ENCODE peak calls at places on chromosomes 5 and 9, in eight cellular contexts. One of them, this sample, is unnamed.

GRCh38 chr9:122099271-122099869 is 6.3 kb upstream of the TTLL11 start:
- DNase-seq in HEK293T: peak; percentile 81
- DNase-seq in activated CD8-positive, alpha-beta memory T cell treated with anti-CD3 and anti-CD28 coated beads, Interleukin-2, amount 50 U/mL, for 48 hours: peak; percentile 92
- DNase-seq in DMS79 treated with DMSO at 0.1 percent for 48 hours: peak; percentile 72
- DNase-seq in HCEC 1CT: peak; percentile 58
- DNase-seq in activated T-helper 2 cell treated with anti-CD3 and anti-CD28 coated beads, Interferon-gamma antibody, Interleukin-2, Interleukin-4, amounts not matched to agents 10 μg/mL and 5 μg/mL and 100 μg/mL, durations not matched to agents 14 hours and 24 hours and 36 hours: peak; percentile 54
- DNase-seq in renal cortical epithelial cell: peak; percentile 61
- DNase-seq in C1 segment of cervical spinal cord: peak; percentile 49
- DNase-seq in this sample: peak; percentile 90

GRCh38 chr9:107944387-107944786 is 454.8 kb upstream of the KLF4 start:
- DNase-seq in HCEC 1CT: no peak
- DNase-seq in DMS79 treated with DMSO at 0.1 percent for 48 hours: no peak
- DNase-seq in renal cortical epithelial cell: no peak
- DNase-seq in HEK293T: no peak
- DNase-seq in C1 segment of cervical spinal cord: no peak
- DNase-seq in activated CD8-positive, alpha-beta memory T cell treated with anti-CD3 and anti-CD28 coated beads, Interleukin-2, amount 50 U/mL, for 48 hours: no peak
- DNase-seq in activated T-helper 2 cell treated with anti-CD3 and anti-CD28 coated beads, Interferon-gamma antibody, Interleukin-2, Interleukin-4, amounts not matched to agents 10 μg/mL and 5 μg/mL and 100 μg/mL, durations not matched to agents 14 hours and 24 hours and 36 hours: no peak
- DNase-seq in this sample: no peak

GRCh38 chr5:29231153-29231552 is 1962.3 kb upstream of the CDH6 start:
- DNase-seq in activated CD8-positive, alpha-beta memory T cell treated with anti-CD3 and anti-CD28 coated beads, Interleukin-2, amount 50 U/mL, for 48 hours: no peak
- DNase-seq in C1 segment of cervical spinal cord: no peak
- DNase-seq in HCEC 1CT: no peak
- DNase-seq in HEK293T: no peak
- DNase-seq in renal cortical epithelial cell: no peak
- DNase-seq in activated T-helper 2 cell treated with anti-CD3 and anti-CD28 coated beads, Interferon-gamma antibody, Interleukin-2, Interleukin-4, amounts not matched to agents 10 μg/mL and 5 μg/mL and 100 μg/mL, durations not matched to agents 14 hours and 24 hours and 36 hours: no peak
- DNase-seq in DMS79 treated with DMSO at 0.1 percent for 48 hours: no peak
- DNase-seq in this sample: no peak

GRCh38 chr9:100561256-100561655 is 16.6 kb upstream of the CAVIN4 start:
- DNase-seq in HEK293T: no peak
- DNase-seq in DMS79 treated with DMSO at 0.1 percent for 48 hours: no peak
- DNase-seq in renal cortical epithelial cell: peak; percentile 51
- DNase-seq in activated T-helper 2 cell treated with anti-CD3 and anti-CD28 coated beads, Interferon-gamma antibody, Interleukin-2, Interleukin-4, amounts not matched to agents 10 μg/mL and 5 μg/mL and 100 μg/mL, durations not matched to agents 14 hours and 24 hours and 36 hours: no peak
- DNase-seq in HCEC 1CT: no peak
- DNase-seq in activated CD8-positive, alpha-beta memory T cell treated with anti-CD3 and anti-CD28 coated beads, Interleukin-2, amount 50 U/mL, for 48 hours: no peak
- DNase-seq in C1 segment of cervical spinal cord: no peak
- DNase-seq in this sample: no peak

GRCh38 chr5:44002381-44002901 is 386.8 kb downstream of the FGF10 start:
- DNase-seq in HCEC 1CT: no peak
- DNase-seq in DMS79 treated with DMSO at 0.1 percent for 48 hours: no peak
- DNase-seq in HEK293T: no peak
- DNase-seq in activated CD8-positive, alpha-beta memory T cell treated with anti-CD3 and anti-CD28 coated beads, Interleukin-2, amount 50 U/mL, for 48 hours: no peak
- DNase-seq in renal cortical epithelial cell: peak; percentile 68
- DNase-seq in activated T-helper 2 cell treated with anti-CD3 and anti-CD28 coated beads, Interferon-gamma antibody, Interleukin-2, Interleukin-4, amounts not matched to agents 10 μg/mL and 5 μg/mL and 100 μg/mL, durations not matched to agents 14 hours and 24 hours and 36 hours: no peak
- DNase-seq in C1 segment of cervical spinal cord: no peak
- DNase-seq in this sample: no peak

GRCh38 chr9:137275937-137276756 is 1.4 kb upstream of the TOR4A start:
- DNase-seq in activated CD8-positive, alpha-beta memory T cell treated with anti-CD3 and anti-CD28 coated beads, Interleukin-2, amount 50 U/mL, for 48 hours: no peak
- DNase-seq in DMS79 treated with DMSO at 0.1 percent for 48 hours: no peak
- DNase-seq in renal cortical epithelial cell: no peak
- DNase-seq in HEK293T: no peak
- DNase-seq in C1 segment of cervical spinal cord: no peak
- DNase-seq in HCEC 1CT: no peak
- DNase-seq in activated T-helper 2 cell treated with anti-CD3 and anti-CD28 coated beads, Interferon-gamma antibody, Interleukin-2, Interleukin-4, amounts not matched to agents 10 μg/mL and 5 μg/mL and 100 μg/mL, durations not matched to agents 14 hours and 24 hours and 36 hours: no peak
- DNase-seq in this sample: no peak

GRCh38 chr9:78023003-78023741 is 8.4 kb downstream of the GNAQ start:
- DNase-seq in C1 segment of cervical spinal cord: no peak
- DNase-seq in HCEC 1CT: peak; percentile 92
- DNase-seq in activated CD8-positive, alpha-beta memory T cell treated with anti-CD3 and anti-CD28 coated beads, Interleukin-2, amount 50 U/mL, for 48 hours: no peak
- DNase-seq in HEK293T: no peak
- DNase-seq in DMS79 treated with DMSO at 0.1 percent for 48 hours: no peak
- DNase-seq in renal cortical epithelial cell: peak; percentile 100
- DNase-seq in activated T-helper 2 cell treated with anti-CD3 and anti-CD28 coated beads, Interferon-gamma antibody, Interleukin-2, Interleukin-4, amounts not matched to agents 10 μg/mL and 5 μg/mL and 100 μg/mL, durations not matched to agents 14 hours and 24 hours and 36 hours: no peak
- DNase-seq in this sample: peak; percentile 84

GRCh38 chr5:89756955-89757354 is 652.6 kb downstream of the CETN3 start:
- DNase-seq in activated CD8-positive, alpha-beta memory T cell treated with anti-CD3 and anti-CD28 coated beads, Interleukin-2, amount 50 U/mL, for 48 hours: no peak
- DNase-seq in HEK293T: no peak
- DNase-seq in C1 segment of cervical spinal cord: no peak
- DNase-seq in renal cortical epithelial cell: no peak
- DNase-seq in activated T-helper 2 cell treated with anti-CD3 and anti-CD28 coated beads, Interferon-gamma antibody, Interleukin-2, Interleukin-4, amounts not matched to agents 10 μg/mL and 5 μg/mL and 100 μg/mL, durations not matched to agents 14 hours and 24 hours and 36 hours: no peak
- DNase-seq in DMS79 treated with DMSO at 0.1 percent for 48 hours: no peak
- DNase-seq in HCEC 1CT: peak; percentile 82
- DNase-seq in this sample: no peak

GRCh38 chr9:91282292-91282691 is 79.4 kb downstream of the AUH start:
- DNase-seq in C1 segment of cervical spinal cord: no peak
- DNase-seq in activated CD8-positive, alpha-beta memory T cell treated with anti-CD3 and anti-CD28 coated beads, Interleukin-2, amount 50 U/mL, for 48 hours: no peak
- DNase-seq in HEK293T: no peak
- DNase-seq in HCEC 1CT: peak; percentile 37
- DNase-seq in renal cortical epithelial cell: no peak
- DNase-seq in DMS79 treated with DMSO at 0.1 percent for 48 hours: no peak
- DNase-seq in activated T-helper 2 cell treated with anti-CD3 and anti-CD28 coated beads, Interferon-gamma antibody, Interleukin-2, Interleukin-4, amounts not matched to agents 10 μg/mL and 5 μg/mL and 100 μg/mL, durations not matched to agents 14 hours and 24 hours and 36 hours: no peak
- DNase-seq in this sample: no peak

GRCh38 chr5:148750614-148751013 is 75.8 kb upstream of the ADRB2 start:
- DNase-seq in renal cortical epithelial cell: no peak
- DNase-seq in DMS79 treated with DMSO at 0.1 percent for 48 hours: no peak
- DNase-seq in HCEC 1CT: no peak
- DNase-seq in HEK293T: no peak
- DNase-seq in activated T-helper 2 cell treated with anti-CD3 and anti-CD28 coated beads, Interferon-gamma antibody, Interleukin-2, Interleukin-4, amounts not matched to agents 10 μg/mL and 5 μg/mL and 100 μg/mL, durations not matched to agents 14 hours and 24 hours and 36 hours: no peak
- DNase-seq in C1 segment of cervical spinal cord: no peak
- DNase-seq in activated CD8-positive, alpha-beta memory T cell treated with anti-CD3 and anti-CD28 coated beads, Interleukin-2, amount 50 U/mL, for 48 hours: no peak
- DNase-seq in this sample: no peak

GRCh38 chr9:85401998-85402397 is 339.8 kb downstream of the AGTPBP1 start:
- DNase-seq in renal cortical epithelial cell: peak; percentile 83
- DNase-seq in DMS79 treated with DMSO at 0.1 percent for 48 hours: no peak
- DNase-seq in HCEC 1CT: no peak
- DNase-seq in activated CD8-positive, alpha-beta memory T cell treated with anti-CD3 and anti-CD28 coated beads, Interleukin-2, amount 50 U/mL, for 48 hours: no peak
- DNase-seq in C1 segment of cervical spinal cord: no peak
- DNase-seq in activated T-helper 2 cell treated with anti-CD3 and anti-CD28 coated beads, Interferon-gamma antibody, Interleukin-2, Interleukin-4, amounts not matched to agents 10 μg/mL and 5 μg/mL and 100 μg/mL, durations not matched to agents 14 hours and 24 hours and 36 hours: no peak
- DNase-seq in HEK293T: no peak
- DNase-seq in this sample: no peak

GRCh38 chr9:32554107-32554506 is 1.7 kb upstream of the TOPORS start:
- DNase-seq in HCEC 1CT: no peak
- DNase-seq in DMS79 treated with DMSO at 0.1 percent for 48 hours: no peak
- DNase-seq in HEK293T: no peak
- DNase-seq in C1 segment of cervical spinal cord: no peak
- DNase-seq in activated T-helper 2 cell treated with anti-CD3 and anti-CD28 coated beads, Interferon-gamma antibody, Interleukin-2, Interleukin-4, amounts not matched to agents 10 μg/mL and 5 μg/mL and 100 μg/mL, durations not matched to agents 14 hours and 24 hours and 36 hours: no peak
- DNase-seq in renal cortical epithelial cell: no peak
- DNase-seq in activated CD8-positive, alpha-beta memory T cell treated with anti-CD3 and anti-CD28 coated beads, Interleukin-2, amount 50 U/mL, for 48 hours: no peak
- DNase-seq in this sample: no peak

GRCh38 chr5:97026721-97027120 is 90.8 kb downstream of the LNPEP start:
- DNase-seq in C1 segment of cervical spinal cord: no peak
- DNase-seq in renal cortical epithelial cell: peak; percentile 82
- DNase-seq in HCEC 1CT: no peak
- DNase-seq in activated CD8-positive, alpha-beta memory T cell treated with anti-CD3 and anti-CD28 coated beads, Interleukin-2, amount 50 U/mL, for 48 hours: no peak
- DNase-seq in activated T-helper 2 cell treated with anti-CD3 and anti-CD28 coated beads, Interferon-gamma antibody, Interleukin-2, Interleukin-4, amounts not matched to agents 10 μg/mL and 5 μg/mL and 100 μg/mL, durations not matched to agents 14 hours and 24 hours and 36 hours: no peak
- DNase-seq in DMS79 treated with DMSO at 0.1 percent for 48 hours: no peak
- DNase-seq in HEK293T: no peak
- DNase-seq in this sample: no peak

GRCh38 chr5:50667079-50667652 is 729 bp downstream of the PARP8 start:
- DNase-seq in HCEC 1CT: peak; percentile 42
- DNase-seq in DMS79 treated with DMSO at 0.1 percent for 48 hours: peak; percentile 42
- DNase-seq in activated CD8-positive, alpha-beta memory T cell treated with anti-CD3 and anti-CD28 coated beads, Interleukin-2, amount 50 U/mL, for 48 hours: no peak
- DNase-seq in renal cortical epithelial cell: no peak
- DNase-seq in activated T-helper 2 cell treated with anti-CD3 and anti-CD28 coated beads, Interferon-gamma antibody, Interleukin-2, Interleukin-4, amounts not matched to agents 10 μg/mL and 5 μg/mL and 100 μg/mL, durations not matched to agents 14 hours and 24 hours and 36 hours: no peak
- DNase-seq in C1 segment of cervical spinal cord: no peak
- DNase-seq in HEK293T: peak; percentile 22
- DNase-seq in this sample: no peak

GRCh38 chr9:20569525-20569924 is 52.8 kb downstream of the MLLT3 start:
- DNase-seq in activated CD8-positive, alpha-beta memory T cell treated with anti-CD3 and anti-CD28 coated beads, Interleukin-2, amount 50 U/mL, for 48 hours: no peak
- DNase-seq in HEK293T: no peak
- DNase-seq in HCEC 1CT: no peak
- DNase-seq in C1 segment of cervical spinal cord: no peak
- DNase-seq in activated T-helper 2 cell treated with anti-CD3 and anti-CD28 coated beads, Interferon-gamma antibody, Interleukin-2, Interleukin-4, amounts not matched to agents 10 μg/mL and 5 μg/mL and 100 μg/mL, durations not matched to agents 14 hours and 24 hours and 36 hours: no peak
- DNase-seq in DMS79 treated with DMSO at 0.1 percent for 48 hours: no peak
- DNase-seq in renal cortical epithelial cell: no peak
- DNase-seq in this sample: no peak

GRCh38 chr5:141904551-141904950 is 19.1 kb upstream of the DELE1 start:
- DNase-seq in activated CD8-positive, alpha-beta memory T cell treated with anti-CD3 and anti-CD28 coated beads, Interleukin-2, amount 50 U/mL, for 48 hours: no peak
- DNase-seq in HEK293T: no peak
- DNase-seq in C1 segment of cervical spinal cord: no peak
- DNase-seq in HCEC 1CT: no peak
- DNase-seq in activated T-helper 2 cell treated with anti-CD3 and anti-CD28 coated beads, Interferon-gamma antibody, Interleukin-2, Interleukin-4, amounts not matched to agents 10 μg/mL and 5 μg/mL and 100 μg/mL, durations not matched to agents 14 hours and 24 hours and 36 hours: no peak
- DNase-seq in DMS79 treated with DMSO at 0.1 percent for 48 hours: no peak
- DNase-seq in renal cortical epithelial cell: peak; percentile 87
- DNase-seq in this sample: no peak

GRCh38 chr5:149605998-149606721 is 24.9 kb downstream of the ARHGEF37 start:
- DNase-seq in C1 segment of cervical spinal cord: no peak
- DNase-seq in activated CD8-positive, alpha-beta memory T cell treated with anti-CD3 and anti-CD28 coated beads, Interleukin-2, amount 50 U/mL, for 48 hours: no peak
- DNase-seq in HEK293T: no peak
- DNase-seq in renal cortical epithelial cell: peak; percentile 90
- DNase-seq in activated T-helper 2 cell treated with anti-CD3 and anti-CD28 coated beads, Interferon-gamma antibody, Interleukin-2, Interleukin-4, amounts not matched to agents 10 μg/mL and 5 μg/mL and 100 μg/mL, durations not matched to agents 14 hours and 24 hours and 36 hours: no peak
- DNase-seq in DMS79 treated with DMSO at 0.1 percent for 48 hours: no peak
- DNase-seq in HCEC 1CT: peak; percentile 69
- DNase-seq in this sample: no peak

GRCh38 chr5:41908374-41909079 is 4.4 kb downstream of the RIMOC1 start:
- DNase-seq in activated T-helper 2 cell treated with anti-CD3 and anti-CD28 coated beads, Interferon-gamma antibody, Interleukin-2, Interleukin-4, amounts not matched to agents 10 μg/mL and 5 μg/mL and 100 μg/mL, durations not matched to agents 14 hours and 24 hours and 36 hours: no peak
- DNase-seq in HEK293T: no peak
- DNase-seq in renal cortical epithelial cell: peak; percentile 75
- DNase-seq in C1 segment of cervical spinal cord: no peak
- DNase-seq in activated CD8-positive, alpha-beta memory T cell treated with anti-CD3 and anti-CD28 coated beads, Interleukin-2, amount 50 U/mL, for 48 hours: no peak
- DNase-seq in DMS79 treated with DMSO at 0.1 percent for 48 hours: no peak
- DNase-seq in HCEC 1CT: peak; percentile 77
- DNase-seq in this sample: no peak

GRCh38 chr9:107760469-107761242 is 271.1 kb upstream of the KLF4 start:
- DNase-seq in activated CD8-positive, alpha-beta memory T cell treated with anti-CD3 and anti-CD28 coated beads, Interleukin-2, amount 50 U/mL, for 48 hours: no peak
- DNase-seq in C1 segment of cervical spinal cord: no peak
- DNase-seq in DMS79 treated with DMSO at 0.1 percent for 48 hours: no peak
- DNase-seq in HEK293T: no peak
- DNase-seq in activated T-helper 2 cell treated with anti-CD3 and anti-CD28 coated beads, Interferon-gamma antibody, Interleukin-2, Interleukin-4, amounts not matched to agents 10 μg/mL and 5 μg/mL and 100 μg/mL, durations not matched to agents 14 hours and 24 hours and 36 hours: no peak
- DNase-seq in HCEC 1CT: no peak
- DNase-seq in renal cortical epithelial cell: no peak
- DNase-seq in this sample: peak; percentile 77

GRCh38 chr5:133265720-133266575 is 214.1 kb downstream of the HSPA4 start:
- DNase-seq in activated T-helper 2 cell treated with anti-CD3 and anti-CD28 coated beads, Interferon-gamma antibody, Interleukin-2, Interleukin-4, amounts not matched to agents 10 μg/mL and 5 μg/mL and 100 μg/mL, durations not matched to agents 14 hours and 24 hours and 36 hours: no peak
- DNase-seq in renal cortical epithelial cell: peak; percentile 31
- DNase-seq in activated CD8-positive, alpha-beta memory T cell treated with anti-CD3 and anti-CD28 coated beads, Interleukin-2, amount 50 U/mL, for 48 hours: no peak
- DNase-seq in HCEC 1CT: no peak
- DNase-seq in HEK293T: no peak
- DNase-seq in DMS79 treated with DMSO at 0.1 percent for 48 hours: no peak
- DNase-seq in C1 segment of cervical spinal cord: no peak
- DNase-seq in this sample: no peak

GRCh38 chr9:70477146-70477745 is 62.8 kb upstream of the KLF9 start:
- DNase-seq in C1 segment of cervical spinal cord: no peak
- DNase-seq in DMS79 treated with DMSO at 0.1 percent for 48 hours: no peak
- DNase-seq in renal cortical epithelial cell: peak; percentile 95
- DNase-seq in activated T-helper 2 cell treated with anti-CD3 and anti-CD28 coated beads, Interferon-gamma antibody, Interleukin-2, Interleukin-4, amounts not matched to agents 10 μg/mL and 5 μg/mL and 100 μg/mL, durations not matched to agents 14 hours and 24 hours and 36 hours: no peak
- DNase-seq in HCEC 1CT: peak; percentile 44
- DNase-seq in activated CD8-positive, alpha-beta memory T cell treated with anti-CD3 and anti-CD28 coated beads, Interleukin-2, amount 50 U/mL, for 48 hours: no peak
- DNase-seq in HEK293T: no peak
- DNase-seq in this sample: no peak

GRCh38 chr9:79895232-79895631 is 323.5 kb downstream of the TLE4 start:
- DNase-seq in renal cortical epithelial cell: no peak
- DNase-seq in activated T-helper 2 cell treated with anti-CD3 and anti-CD28 coated beads, Interferon-gamma antibody, Interleukin-2, Interleukin-4, amounts not matched to agents 10 μg/mL and 5 μg/mL and 100 μg/mL, durations not matched to agents 14 hours and 24 hours and 36 hours: no peak
- DNase-seq in C1 segment of cervical spinal cord: no peak
- DNase-seq in DMS79 treated with DMSO at 0.1 percent for 48 hours: no peak
- DNase-seq in HCEC 1CT: no peak
- DNase-seq in HEK293T: peak; percentile 68
- DNase-seq in activated CD8-positive, alpha-beta memory T cell treated with anti-CD3 and anti-CD28 coated beads, Interleukin-2, amount 50 U/mL, for 48 hours: no peak
- DNase-seq in this sample: no peak

GRCh38 chr5:17132444-17133083 is 84.9 kb upstream of the BASP1 start:
- DNase-seq in HCEC 1CT: peak; percentile 37
- DNase-seq in activated T-helper 2 cell treated with anti-CD3 and anti-CD28 coated beads, Interferon-gamma antibody, Interleukin-2, Interleukin-4, amounts not matched to agents 10 μg/mL and 5 μg/mL and 100 μg/mL, durations not matched to agents 14 hours and 24 hours and 36 hours: no peak
- DNase-seq in C1 segment of cervical spinal cord: no peak
- DNase-seq in renal cortical epithelial cell: peak; percentile 35
- DNase-seq in activated CD8-positive, alpha-beta memory T cell treated with anti-CD3 and anti-CD28 coated beads, Interleukin-2, amount 50 U/mL, for 48 hours: no peak
- DNase-seq in HEK293T: peak; percentile 43
- DNase-seq in DMS79 treated with DMSO at 0.1 percent for 48 hours: no peak
- DNase-seq in this sample: peak; percentile 47

GRCh38 chr5:41432481-41433253 is 77.7 kb downstream of the PLCXD3 start:
- DNase-seq in DMS79 treated with DMSO at 0.1 percent for 48 hours: no peak
- DNase-seq in activated T-helper 2 cell treated with anti-CD3 and anti-CD28 coated beads, Interferon-gamma antibody, Interleukin-2, Interleukin-4, amounts not matched to agents 10 μg/mL and 5 μg/mL and 100 μg/mL, durations not matched to agents 14 hours and 24 hours and 36 hours: no peak
- DNase-seq in C1 segment of cervical spinal cord: no peak
- DNase-seq in activated CD8-positive, alpha-beta memory T cell treated with anti-CD3 and anti-CD28 coated beads, Interleukin-2, amount 50 U/mL, for 48 hours: no peak
- DNase-seq in HCEC 1CT: no peak
- DNase-seq in HEK293T: no peak
- DNase-seq in renal cortical epithelial cell: no peak
- DNase-seq in this sample: no peak

GRCh38 chr5:28748446-28748845 is 1710.1 kb upstream of the CDH9 start:
- DNase-seq in activated T-helper 2 cell treated with anti-CD3 and anti-CD28 coated beads, Interferon-gamma antibody, Interleukin-2, Interleukin-4, amounts not matched to agents 10 μg/mL and 5 μg/mL and 100 μg/mL, durations not matched to agents 14 hours and 24 hours and 36 hours: no peak
- DNase-seq in activated CD8-positive, alpha-beta memory T cell treated with anti-CD3 and anti-CD28 coated beads, Interleukin-2, amount 50 U/mL, for 48 hours: no peak
- DNase-seq in renal cortical epithelial cell: no peak
- DNase-seq in C1 segment of cervical spinal cord: no peak
- DNase-seq in HEK293T: no peak
- DNase-seq in DMS79 treated with DMSO at 0.1 percent for 48 hours: no peak
- DNase-seq in HCEC 1CT: no peak
- DNase-seq in this sample: no peak

GRCh38 chr5:103442756-103443155 is 119.8 kb downstream of the NUDT12 start:
- DNase-seq in HEK293T: no peak
- DNase-seq in activated CD8-positive, alpha-beta memory T cell treated with anti-CD3 and anti-CD28 coated beads, Interleukin-2, amount 50 U/mL, for 48 hours: no peak
- DNase-seq in C1 segment of cervical spinal cord: no peak
- DNase-seq in activated T-helper 2 cell treated with anti-CD3 and anti-CD28 coated beads, Interferon-gamma antibody, Interleukin-2, Interleukin-4, amounts not matched to agents 10 μg/mL and 5 μg/mL and 100 μg/mL, durations not matched to agents 14 hours and 24 hours and 36 hours: no peak
- DNase-seq in DMS79 treated with DMSO at 0.1 percent for 48 hours: no peak
- DNase-seq in HCEC 1CT: no peak
- DNase-seq in renal cortical epithelial cell: no peak
- DNase-seq in this sample: no peak

GRCh38 chr5:135444881-135445280 is 2.3 kb downstream of the DCANP1 start:
- DNase-seq in renal cortical epithelial cell: no peak
- DNase-seq in DMS79 treated with DMSO at 0.1 percent for 48 hours: no peak
- DNase-seq in C1 segment of cervical spinal cord: no peak
- DNase-seq in HEK293T: no peak
- DNase-seq in HCEC 1CT: no peak
- DNase-seq in activated T-helper 2 cell treated with anti-CD3 and anti-CD28 coated beads, Interferon-gamma antibody, Interleukin-2, Interleukin-4, amounts not matched to agents 10 μg/mL and 5 μg/mL and 100 μg/mL, durations not matched to agents 14 hours and 24 hours and 36 hours: no peak
- DNase-seq in activated CD8-positive, alpha-beta memory T cell treated with anti-CD3 and anti-CD28 coated beads, Interleukin-2, amount 50 U/mL, for 48 hours: peak; percentile 32
- DNase-seq in this sample: no peak

GRCh38 chr9:124038790-124039633 is 27.4 kb downstream of the LHX2 start:
- DNase-seq in DMS79 treated with DMSO at 0.1 percent for 48 hours: no peak
- DNase-seq in C1 segment of cervical spinal cord: no peak
- DNase-seq in HEK293T: no peak
- DNase-seq in renal cortical epithelial cell: no peak
- DNase-seq in HCEC 1CT: no peak
- DNase-seq in activated CD8-positive, alpha-beta memory T cell treated with anti-CD3 and anti-CD28 coated beads, Interleukin-2, amount 50 U/mL, for 48 hours: no peak
- DNase-seq in activated T-helper 2 cell treated with anti-CD3 and anti-CD28 coated beads, Interferon-gamma antibody, Interleukin-2, Interleukin-4, amounts not matched to agents 10 μg/mL and 5 μg/mL and 100 μg/mL, durations not matched to agents 14 hours and 24 hours and 36 hours: no peak
- DNase-seq in this sample: no peak

GRCh38 chr9:72596451-72597180 is 75.2 kb downstream of the TMC1 start:
- DNase-seq in renal cortical epithelial cell: peak; percentile 25
- DNase-seq in C1 segment of cervical spinal cord: no peak
- DNase-seq in DMS79 treated with DMSO at 0.1 percent for 48 hours: no peak
- DNase-seq in HEK293T: no peak
- DNase-seq in HCEC 1CT: no peak
- DNase-seq in activated CD8-positive, alpha-beta memory T cell treated with anti-CD3 and anti-CD28 coated beads, Interleukin-2, amount 50 U/mL, for 48 hours: no peak
- DNase-seq in activated T-helper 2 cell treated with anti-CD3 and anti-CD28 coated beads, Interferon-gamma antibody, Interleukin-2, Interleukin-4, amounts not matched to agents 10 μg/mL and 5 μg/mL and 100 μg/mL, durations not matched to agents 14 hours and 24 hours and 36 hours: no peak
- DNase-seq in this sample: no peak

GRCh38 chr5:39427225-39427624 is 2.4 kb upstream of the DAB2 start:
- DNase-seq in renal cortical epithelial cell: peak; percentile 46
- DNase-seq in HCEC 1CT: peak; percentile 81
- DNase-seq in HEK293T: no peak
- DNase-seq in activated CD8-positive, alpha-beta memory T cell treated with anti-CD3 and anti-CD28 coated beads, Interleukin-2, amount 50 U/mL, for 48 hours: no peak
- DNase-seq in C1 segment of cervical spinal cord: no peak
- DNase-seq in activated T-helper 2 cell treated with anti-CD3 and anti-CD28 coated beads, Interferon-gamma antibody, Interleukin-2, Interleukin-4, amounts not matched to agents 10 μg/mL and 5 μg/mL and 100 μg/mL, durations not matched to agents 14 hours and 24 hours and 36 hours: no peak
- DNase-seq in DMS79 treated with DMSO at 0.1 percent for 48 hours: no peak
- DNase-seq in this sample: no peak

GRCh38 chr5:141192110-141192725 is at the start of gene PCDHB10:
- DNase-seq in renal cortical epithelial cell: no peak
- DNase-seq in activated T-helper 2 cell treated with anti-CD3 and anti-CD28 coated beads, Interferon-gamma antibody, Interleukin-2, Interleukin-4, amounts not matched to agents 10 μg/mL and 5 μg/mL and 100 μg/mL, durations not matched to agents 14 hours and 24 hours and 36 hours: no peak
- DNase-seq in C1 segment of cervical spinal cord: peak; percentile 2
- DNase-seq in HCEC 1CT: no peak
- DNase-seq in HEK293T: peak; percentile 17
- DNase-seq in activated CD8-positive, alpha-beta memory T cell treated with anti-CD3 and anti-CD28 coated beads, Interleukin-2, amount 50 U/mL, for 48 hours: peak; percentile 65
- DNase-seq in DMS79 treated with DMSO at 0.1 percent for 48 hours: no peak
- DNase-seq in this sample: peak; percentile 37

GRCh38 chr5:157652377-157652692 is at the start of gene SOX30:
- DNase-seq in HEK293T: no peak
- DNase-seq in DMS79 treated with DMSO at 0.1 percent for 48 hours: no peak
- DNase-seq in activated CD8-positive, alpha-beta memory T cell treated with anti-CD3 and anti-CD28 coated beads, Interleukin-2, amount 50 U/mL, for 48 hours: no peak
- DNase-seq in C1 segment of cervical spinal cord: no peak
- DNase-seq in activated T-helper 2 cell treated with anti-CD3 and anti-CD28 coated beads, Interferon-gamma antibody, Interleukin-2, Interleukin-4, amounts not matched to agents 10 μg/mL and 5 μg/mL and 100 μg/mL, durations not matched to agents 14 hours and 24 hours and 36 hours: no peak
- DNase-seq in HCEC 1CT: no peak
- DNase-seq in renal cortical epithelial cell: no peak
- DNase-seq in this sample: no peak

GRCh38 chr9:33124046-33124445 is 43.1 kb downstream of the B4GALT1 start:
- DNase-seq in activated CD8-positive, alpha-beta memory T cell treated with anti-CD3 and anti-CD28 coated beads, Interleukin-2, amount 50 U/mL, for 48 hours: no peak
- DNase-seq in renal cortical epithelial cell: no peak
- DNase-seq in HCEC 1CT: no peak
- DNase-seq in activated T-helper 2 cell treated with anti-CD3 and anti-CD28 coated beads, Interferon-gamma antibody, Interleukin-2, Interleukin-4, amounts not matched to agents 10 μg/mL and 5 μg/mL and 100 μg/mL, durations not matched to agents 14 hours and 24 hours and 36 hours: no peak
- DNase-seq in DMS79 treated with DMSO at 0.1 percent for 48 hours: no peak
- DNase-seq in HEK293T: no peak
- DNase-seq in C1 segment of cervical spinal cord: no peak
- DNase-seq in this sample: no peak

GRCh38 chr9:129464972-129465833 is 155.7 kb downstream of the C9orf50 start:
- DNase-seq in HCEC 1CT: peak; percentile 43
- DNase-seq in renal cortical epithelial cell: no peak
- DNase-seq in HEK293T: no peak
- DNase-seq in activated T-helper 2 cell treated with anti-CD3 and anti-CD28 coated beads, Interferon-gamma antibody, Interleukin-2, Interleukin-4, amounts not matched to agents 10 μg/mL and 5 μg/mL and 100 μg/mL, durations not matched to agents 14 hours and 24 hours and 36 hours: no peak
- DNase-seq in activated CD8-positive, alpha-beta memory T cell treated with anti-CD3 and anti-CD28 coated beads, Interleukin-2, amount 50 U/mL, for 48 hours: no peak
- DNase-seq in DMS79 treated with DMSO at 0.1 percent for 48 hours: no peak
- DNase-seq in C1 segment of cervical spinal cord: peak; percentile 19
- DNase-seq in this sample: no peak

This sample was measured in pons.